ENCODE peak calls at places on chromosomes 5 and 9, in ten cellular contexts. Q, B, W, L, H, X, E, Y, I and O are unnamed samples.

GRCh38 chr5:56534102-56534501 is 281.2 kb upstream of the MAP3K1 start:
- DNase-seq in H (peak), I (no peak), Y (no peak), W (no peak), L (peak), Q (no peak), E (no peak), B (peak), X (no peak), O (no peak)

GRCh38 chr5:18281947-18282557 is 647.8 kb downstream of the TAF11L14 start:
- DNase-seq in X (no peak), L (peak), E (no peak), H (peak), Q (peak), W (no peak), B (peak), Y (no peak), I (peak), O (no peak)

GRCh38 chr5:68648944-68649874 is 433.7 kb downstream of the PIK3R1 start:
- DNase-seq in I (no peak), B (no peak), X (no peak), H (no peak), E (no peak), Y (no peak), W (no peak), L (no peak), Q (no peak), O (no peak)

GRCh38 chr9:107258919-107259318 is 24.2 kb upstream of the RAD23B start:
- DNase-seq in L (no peak), X (no peak), E (no peak), I (no peak), B (no peak), W (no peak), H (no peak), Q (no peak), Y (no peak), O (no peak)

GRCh38 chr5:154333016-154333415 is 112.8 kb upstream of the SAP30L start:
- DNase-seq in B (no peak), W (no peak), Q (no peak), Y (no peak), I (no peak), E (no peak), X (no peak), L (no peak), H (no peak), O (no peak)

GRCh38 chr5:95941756-95942155 is 19.9 kb downstream of the ELL2 start:
- DNase-seq in W (no peak), X (no peak), L (peak), B (no peak), H (no peak), I (no peak), Q (no peak), E (no peak), Y (no peak), O (no peak)

GRCh38 chr5:155274484-155274883 is 260.9 kb downstream of the KIF4B start:
- DNase-seq in X (no peak), Q (no peak), I (no peak), Y (no peak), H (no peak), B (no peak), W (no peak), E (no peak), L (no peak), O (no peak)

GRCh38 chr5:139108056-139108811 is 89.9 kb downstream of the SIL1 start:
- DNase-seq in X (no peak), H (no peak), W (no peak), B (no peak), Y (no peak), L (no peak), Q (peak), I (peak), E (no peak), O (peak)

GRCh38 chr9:119827126-119827525 is 457.9 kb upstream of the BRINP1 start:
- DNase-seq in Y (no peak), W (no peak), H (no peak), E (no peak), Q (no peak), L (no peak), I (no peak), B (no peak), X (no peak), O (no peak)
- H3K4me3 ChIP-seq in Y (no peak), W (no peak), H (no peak), E (no peak), Q (no peak), L (no peak), I (no peak), B (no peak), X (no peak), O (no peak)

DNA sequence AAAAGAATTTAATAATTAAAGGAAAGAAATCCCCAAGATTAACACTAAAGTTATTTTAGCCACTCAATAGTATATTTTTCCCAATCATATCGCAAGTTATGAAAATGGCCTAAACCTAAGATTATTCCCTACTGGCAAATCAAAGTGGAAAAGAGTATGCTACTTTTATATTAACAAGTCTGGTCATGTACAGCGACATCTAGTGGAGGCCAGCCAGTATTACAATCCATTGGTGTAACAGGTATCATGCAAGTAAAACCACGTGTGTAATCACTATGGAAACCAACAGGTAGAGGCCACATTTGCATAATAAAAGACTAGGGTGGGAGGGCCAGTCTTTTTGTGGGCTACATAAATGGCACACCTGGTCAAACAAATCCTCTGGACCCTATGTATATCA is 976.4 kb upstream of the CDH9 start:
- DNase-seq in E (no peak), I (peak), X (no peak), Y (no peak), B (no peak), L (peak), H (no peak), W (no peak), Q (no peak), O (no peak)
- TF ChIP-seq CTCF in E (no peak), I (peak), X (no peak), Y (no peak), B (peak), L (peak), H (peak), W (peak), Q (no peak), O (no peak)

DNA sequence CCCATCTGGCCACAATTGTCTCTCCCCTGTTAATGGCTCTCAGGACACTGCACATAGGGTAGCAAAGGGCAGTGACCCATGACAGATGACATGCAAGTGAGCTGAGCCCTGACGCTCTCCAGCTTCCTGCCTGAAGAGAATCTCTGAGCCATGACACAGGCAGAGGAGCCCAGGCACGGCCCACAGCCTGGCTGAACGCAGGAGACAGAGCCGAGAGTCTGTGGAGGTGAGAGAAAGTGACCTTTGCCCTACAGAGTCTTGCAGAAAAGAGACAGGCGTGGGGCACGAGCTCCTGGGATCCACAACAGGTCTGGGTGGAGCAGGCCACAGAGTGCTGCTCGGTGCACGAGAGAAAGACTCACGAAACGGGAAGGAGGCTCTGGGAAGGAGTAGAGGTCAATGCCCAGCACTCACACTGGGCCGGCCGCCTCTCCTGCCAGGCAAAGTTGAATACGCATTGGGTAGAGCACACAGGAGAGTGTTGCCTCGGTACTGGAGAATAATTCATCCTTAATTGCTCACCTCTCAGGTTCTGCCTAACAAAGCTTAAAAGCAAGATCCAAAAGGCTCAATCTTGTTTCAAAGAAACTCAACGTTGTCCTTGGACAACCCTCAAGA is 90.3 kb downstream of the MRPL36 start:
- DNase-seq in I (no peak), Y (no peak), L (no peak), H (no peak), E (no peak), W (no peak), B (no peak), Q (no peak), X (no peak), O (peak)
- H3K4me3 ChIP-seq in I (no peak), Y (no peak), L (no peak), H (no peak), E (no peak), W (no peak), B (no peak), Q (no peak), X (no peak), O (no peak)

GRCh38 chr5:133554279-133554678 is 58.1 kb downstream of the FSTL4 start:
- DNase-seq in E (no peak), B (no peak), W (no peak), Q (no peak), H (no peak), L (no peak), Y (no peak), I (no peak), X (no peak), O (no peak)

GRCh38 chr5:133559960-133560359 is 52.4 kb downstream of the FSTL4 start:
- DNase-seq in E (no peak), X (no peak), B (no peak), W (no peak), L (no peak), Y (no peak), I (no peak), H (no peak), Q (no peak), O (no peak)

GRCh38 chr5:133552925-133553525 is 59.3 kb downstream of the FSTL4 start:
- DNase-seq in B (peak), Q (peak), E (peak), I (peak), Y (peak), H (no peak), W (no peak), L (peak), X (peak), O (peak)

GRCh38 chr5:133556551-133556950 is 55.8 kb downstream of the FSTL4 start:
- DNase-seq in X (no peak), H (no peak), E (no peak), L (no peak), B (no peak), W (no peak), I (no peak), Q (no peak), Y (no peak), O (no peak)
- TF ChIP-seq CTCF in X (no peak), H (no peak), E (no peak), L (no peak), B (no peak), W (no peak), I (no peak), Q (no peak), Y (no peak), O (no peak)

DNA sequence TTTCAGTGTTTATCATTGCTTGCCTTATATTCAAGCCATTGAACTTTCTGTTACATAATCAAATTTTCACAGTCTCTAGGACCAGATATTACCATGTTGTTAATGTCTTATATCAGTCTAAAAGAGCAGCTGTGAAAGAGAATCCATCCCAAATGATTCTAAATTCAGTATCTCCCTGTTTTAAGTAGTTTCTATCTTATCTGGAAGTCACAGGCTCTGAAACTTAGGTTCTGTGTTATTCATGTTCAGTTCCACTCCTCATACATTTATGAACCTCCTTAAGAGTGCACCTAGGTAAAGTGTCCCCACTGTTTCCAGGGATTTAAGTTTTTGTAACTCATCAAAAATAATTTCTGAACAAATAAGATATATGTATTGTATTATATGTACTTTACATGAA is 9.7 kb downstream of the LYRM7 start:
- DNase-seq in Y (no peak), I (no peak), H (no peak), E (no peak), Q (no peak), B (no peak), X (no peak), W (no peak), L (no peak), O (no peak)
- H3K4me3 ChIP-seq in Y (no peak), I (no peak), H (no peak), E (no peak), Q (no peak), B (no peak), X (no peak), W (no peak), L (no peak), O (no peak)

DNA sequence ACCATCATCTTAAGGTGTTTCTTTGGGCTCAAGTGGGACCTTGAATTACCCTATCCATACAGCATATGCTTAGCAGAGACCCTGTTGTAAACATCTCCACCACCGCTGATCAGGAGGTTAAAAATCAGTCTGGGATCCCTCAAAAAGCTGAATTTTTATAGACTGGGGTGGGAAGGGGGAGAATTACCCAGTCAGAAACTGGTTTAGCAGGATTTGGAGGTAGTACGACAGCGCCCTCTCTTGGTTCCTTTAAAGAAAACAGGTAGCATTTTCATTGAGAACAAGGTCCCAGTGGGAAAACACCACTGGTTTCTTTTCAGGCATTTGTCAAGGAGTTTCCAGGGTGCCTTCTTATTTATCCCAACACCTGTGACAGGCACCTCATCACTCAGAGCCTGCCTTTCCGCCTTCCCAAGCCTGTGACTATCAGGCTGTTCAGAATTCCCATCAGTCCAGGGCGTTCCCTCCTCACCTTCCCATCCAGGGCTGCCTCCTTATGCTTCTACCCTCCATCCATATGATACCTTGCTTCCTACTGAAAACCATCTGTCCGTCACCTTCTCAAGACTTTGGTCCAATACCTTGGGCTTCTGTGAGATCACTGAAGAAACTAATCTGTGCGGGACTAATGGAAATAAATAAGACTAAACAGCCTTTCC is 203.8 kb upstream of the RAI14 start:
- DNase-seq in L (peak), E (no peak), Y (no peak), H (no peak), B (no peak), X (no peak), I (peak), W (no peak), Q (peak), O (no peak)
- TF ChIP-seq CTCF in L (peak), E (no peak), Y (no peak), H (peak), B (no peak), X (no peak), I (peak), W (no peak), Q (peak), O (no peak)

GRCh38 chr5:122478741-122479459 is 166.9 kb downstream of the SNCAIP start:
- DNase-seq in X (no peak), Y (no peak), L (peak), E (no peak), W (no peak), Q (peak), H (peak), B (peak), I (peak), O (no peak)
- H3K4me3 ChIP-seq in X (no peak), Y (no peak), L (no peak), E (no peak), W (no peak), Q (no peak), H (no peak), B (no peak), I (no peak), O (no peak)

GRCh38 chr9:129428890-129429577 is 191.9 kb downstream of the C9orf50 start:
- DNase-seq in W (no peak), I (no peak), Q (no peak), X (no peak), Y (no peak), L (no peak), E (no peak), B (no peak), H (no peak), O (no peak)
- TF ChIP-seq CTCF in W (no peak), I (no peak), Q (no peak), X (no peak), Y (no peak), L (no peak), E (no peak), B (no peak), H (no peak), O (no peak)

GRCh38 chr5:37570597-37570996 is 191.5 kb downstream of the WDR70 start:
- DNase-seq in Y (no peak), Q (no peak), X (no peak), E (no peak), H (no peak), I (no peak), L (no peak), W (no peak), B (no peak), O (no peak)
- H3K4me3 ChIP-seq in Y (no peak), Q (no peak), X (no peak), E (no peak), H (no peak), I (no peak), L (no peak), W (no peak), B (no peak), O (no peak)

DNA sequence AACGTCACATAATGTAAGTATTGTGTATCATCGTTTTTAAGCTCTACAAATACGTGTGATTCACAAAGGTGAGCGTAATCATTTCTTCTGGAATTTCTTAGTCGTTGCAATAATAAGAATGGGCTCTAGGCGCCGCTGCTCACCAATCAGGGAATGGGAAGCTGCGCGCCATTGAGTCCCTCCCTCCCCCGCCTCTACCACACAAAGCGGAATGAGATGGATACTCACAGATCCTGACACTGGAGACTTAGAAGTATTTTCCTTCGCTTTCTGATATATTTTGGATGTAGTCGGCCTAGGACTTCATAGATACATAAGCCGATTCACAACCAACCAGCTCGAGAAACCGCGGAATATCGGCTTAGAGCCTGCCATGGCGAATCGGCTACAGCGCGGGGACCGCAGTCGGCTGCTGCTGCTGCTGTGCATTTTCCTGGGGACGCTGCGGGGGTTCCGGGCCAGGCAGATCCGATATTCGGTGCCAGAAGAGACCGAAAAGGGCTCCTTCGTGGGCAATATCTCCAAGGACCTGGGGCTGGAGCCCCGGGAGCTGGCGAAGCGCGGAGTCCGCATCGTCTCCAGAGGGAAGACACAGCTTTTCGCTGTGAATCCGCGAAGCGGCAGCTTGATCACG is at the start of gene PCDHGA11:
- DNase-seq in Y (no peak), L (peak), W (peak), E (no peak), B (no peak), H (no peak), X (no peak), I (peak), Q (peak), O (no peak)
- TF ChIP-seq CTCF in Y (no peak), L (peak), W (peak), E (peak), B (no peak), H (peak), X (peak), I (peak), Q (peak), O (no peak)